ENCODE peak calls at places on chromosome 12, in nine cellular contexts. N, P, I, U, D, H, L, T and X are unnamed samples.

GRCh38 chr12:101698782-101699347 is 1.4 kb downstream of the CHPT1 start:
- DNase-seq in N (no peak), P (peak), I (peak), U (no peak), D (no peak), H (no peak), L (no peak), T (no peak), X (no peak)

GRCh38 chr12:81205394-81205793 is 127.5 kb downstream of the ACSS3 start:
- DNase-seq in N (no peak), P (no peak), I (no peak), U (no peak), D (no peak), H (no peak), L (no peak), T (no peak), X (no peak)

GRCh38 chr12:107320031-107320928 is 226.9 kb upstream of the CRY1 start:
- DNase-seq in N (peak), P (peak), I (peak), U (no peak), D (peak), H (peak), L (no peak), T (no peak), X (peak)

GRCh38 chr12:52173526-52173925 is 18.3 kb downstream of the KRT80 start:
- DNase-seq in N (no peak), P (no peak), I (no peak), U (no peak), D (no peak), H (no peak), L (no peak), T (no peak), X (no peak)

GRCh38 chr12:124428792-124429281 is 133.9 kb downstream of the RFLNA start:
- DNase-seq in N (no peak), P (no peak), I (no peak), U (no peak), D (no peak), H (no peak), L (no peak), T (no peak), X (no peak)

GRCh38 chr12:116864371-116865160 is 16.7 kb downstream of the HRK start:
- DNase-seq in N (no peak), P (peak), I (peak), U (no peak), D (peak), H (peak), L (no peak), T (no peak), X (no peak)

GRCh38 chr12:117518594-117519270 is 157.3 kb upstream of the NOS1 start:
- DNase-seq in N (peak), P (peak), I (no peak), U (no peak), D (peak), H (peak), L (no peak), T (peak), X (no peak)

GRCh38 chr12:104167519-104168458 is 29.8 kb upstream of the NFYB start:
- DNase-seq in N (no peak), P (no peak), I (no peak), U (no peak), D (no peak), H (no peak), L (no peak), T (no peak), X (no peak)

GRCh38 chr12:27583057-27583797 is 59.2 kb downstream of the PPFIBP1 start:
- DNase-seq in N (no peak), P (no peak), I (peak), U (no peak), D (no peak), H (no peak), L (no peak), T (no peak), X (no peak)

GRCh38 chr12:67697443-67697842 is 48.9 kb downstream of the DYRK2 start:
- DNase-seq in N (no peak), P (peak), I (no peak), U (no peak), D (no peak), H (no peak), L (no peak), T (no peak), X (no peak)

GRCh38 chr12:83110424-83110823 is 423.7 kb downstream of the TMTC2 start:
- DNase-seq in N (no peak), P (no peak), I (no peak), U (no peak), D (no peak), H (no peak), L (no peak), T (no peak), X (no peak)

GRCh38 chr12:44227601-44228000 is 391.7 kb downstream of the TMEM117 start:
- DNase-seq in N (no peak), P (no peak), I (no peak), U (no peak), D (no peak), H (no peak), L (no peak), T (no peak), X (no peak)

GRCh38 chr12:40105515-40106201 is at the start of gene SLC2A13:
- DNase-seq in N (peak), P (peak), I (peak), U (no peak), D (peak), H (peak), L (peak), T (peak), X (no peak)

GRCh38 chr12:13203028-13203922 is 6.7 kb downstream of the EMP1 start:
- DNase-seq in N (peak), P (no peak), I (peak), U (no peak), D (no peak), H (peak), L (no peak), T (peak), X (no peak)

GRCh38 chr12:2773199-2773875 is 21.4 kb upstream of the FKBP4 start:
- DNase-seq in N (no peak), P (no peak), I (no peak), U (no peak), D (no peak), H (no peak), L (no peak), T (no peak), X (no peak)

GRCh38 chr12:132355742-132356681 is 26.6 kb upstream of the GALNT9 start:
- DNase-seq in N (peak), P (no peak), I (no peak), U (no peak), D (no peak), H (no peak), L (no peak), T (no peak), X (no peak)

GRCh38 chr12:5511644-5512584 is 80.0 kb downstream of the NTF3 start:
- DNase-seq in N (no peak), P (no peak), I (peak), U (no peak), D (no peak), H (peak), L (no peak), T (peak), X (no peak)

GRCh38 chr12:121628536-121628935 is 2.2 kb downstream of the ORAI1 start:
- DNase-seq in N (no peak), P (no peak), I (no peak), U (no peak), D (no peak), H (no peak), L (no peak), T (no peak), X (no peak)

GRCh38 chr12:93100610-93101009 is 171.5 kb upstream of the EEA1 start:
- DNase-seq in N (no peak), P (no peak), I (no peak), U (no peak), D (no peak), H (no peak), L (no peak), T (no peak), X (no peak)

GRCh38 chr12:84362552-84362897 is 550.1 kb downstream of the SLC6A15 start:
- DNase-seq in N (no peak), P (no peak), I (no peak), U (no peak), D (no peak), H (no peak), L (no peak), T (peak), X (no peak)

GRCh38 chr12:75177997-75178396 is 31.6 kb downstream of the KCNC2 start:
- DNase-seq in N (no peak), P (peak), I (peak), U (no peak), D (peak), H (peak), L (no peak), T (no peak), X (peak)

GRCh38 chr12:114769634-114770033 is 85.7 kb upstream of the TBX3 start:
- DNase-seq in N (no peak), P (no peak), I (no peak), U (no peak), D (peak), H (no peak), L (no peak), T (no peak), X (no peak)

GRCh38 chr12:96501139-96501741 is 11.9 kb downstream of the CFAP54 start:
- DNase-seq in N (no peak), P (peak), I (peak), U (no peak), D (peak), H (peak), L (peak), T (no peak), X (peak)

GRCh38 chr12:76674669-76675315 is 89.1 kb upstream of the ZDHHC17 start:
- DNase-seq in N (no peak), P (no peak), I (no peak), U (no peak), D (no peak), H (no peak), L (no peak), T (no peak), X (no peak)

GRCh38 chr12:96305665-96306064 is 94.6 kb downstream of the CDK17 start:
- DNase-seq in N (no peak), P (no peak), I (no peak), U (no peak), D (no peak), H (no peak), L (no peak), T (no peak), X (no peak)

GRCh38 chr12:85836716-85837100 is 499 bp upstream of the RASSF9 start:
- DNase-seq in N (peak), P (no peak), I (no peak), U (no peak), D (no peak), H (no peak), L (no peak), T (no peak), X (no peak)
- H3K27ac ChIP-seq in N (peak), P (peak), I (no peak), U (peak), D (no peak), H (peak), L (peak), T (peak), X (peak)

GRCh38 chr12:49784756-49785409 is 43.3 kb downstream of the NCKAP5L start:
- DNase-seq in N (no peak), P (peak), I (peak), U (no peak), D (no peak), H (peak), L (no peak), T (no peak), X (no peak)
- H3K27ac ChIP-seq in N (no peak), P (no peak), I (no peak), U (peak), D (no peak), H (no peak), L (peak), T (no peak), X (no peak)

DNA sequence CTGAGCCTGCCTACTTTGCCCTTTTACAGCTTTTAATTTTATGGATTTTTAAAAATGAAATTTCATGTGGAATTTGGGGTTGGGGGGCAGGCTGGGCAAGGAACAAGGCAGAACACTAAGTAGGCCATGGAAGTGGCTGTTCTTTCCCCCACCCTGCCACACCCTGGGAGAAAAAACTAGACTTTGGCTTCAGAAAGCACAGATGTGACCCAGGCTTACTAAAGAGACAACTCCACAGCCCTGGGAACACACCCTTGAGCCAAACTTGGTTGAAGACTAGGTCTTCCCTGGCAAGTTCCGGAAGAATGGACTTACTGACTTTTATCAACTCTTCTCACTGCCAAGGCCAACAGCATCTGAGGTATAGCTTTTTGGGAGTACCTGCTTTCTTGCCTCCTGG is 40.3 kb downstream of the BAZ2A start:
- DNase-seq in N (no peak), P (no peak), I (no peak), U (no peak), D (no peak), H (no peak), L (no peak), T (no peak), X (no peak)
- H3K27ac ChIP-seq in N (no peak), P (no peak), I (no peak), U (no peak), D (no peak), H (no peak), L (no peak), T (no peak), X (no peak)

GRCh38 chr12:50107416-50108268 is 3.8 kb downstream of the GPD1 start:
- DNase-seq in N (no peak), P (no peak), I (no peak), U (no peak), D (no peak), H (no peak), L (no peak), T (no peak), X (no peak)
- H3K27ac ChIP-seq in N (no peak), P (no peak), I (peak), U (no peak), D (no peak), H (no peak), L (no peak), T (no peak), X (no peak)

GRCh38 chr12:94769040-94769420 is 118.7 kb upstream of the TMCC3 start:
- DNase-seq in N (no peak), P (no peak), I (peak), U (no peak), D (no peak), H (no peak), L (no peak), T (no peak), X (no peak)

GRCh38 chr12:94769746-94770396 is 119.5 kb upstream of the TMCC3 start:
- DNase-seq in N (no peak), P (no peak), I (no peak), U (no peak), D (no peak), H (no peak), L (no peak), T (no peak), X (no peak)

GRCh38 chr12:94767971-94768370 is 117.6 kb upstream of the TMCC3 start:
- DNase-seq in N (no peak), P (peak), I (peak), U (no peak), D (no peak), H (no peak), L (no peak), T (no peak), X (no peak)

GRCh38 chr12:94770397-94770759 is 120.0 kb upstream of the TMCC3 start:
- DNase-seq in N (no peak), P (no peak), I (no peak), U (no peak), D (no peak), H (no peak), L (no peak), T (no peak), X (no peak)

DNA sequence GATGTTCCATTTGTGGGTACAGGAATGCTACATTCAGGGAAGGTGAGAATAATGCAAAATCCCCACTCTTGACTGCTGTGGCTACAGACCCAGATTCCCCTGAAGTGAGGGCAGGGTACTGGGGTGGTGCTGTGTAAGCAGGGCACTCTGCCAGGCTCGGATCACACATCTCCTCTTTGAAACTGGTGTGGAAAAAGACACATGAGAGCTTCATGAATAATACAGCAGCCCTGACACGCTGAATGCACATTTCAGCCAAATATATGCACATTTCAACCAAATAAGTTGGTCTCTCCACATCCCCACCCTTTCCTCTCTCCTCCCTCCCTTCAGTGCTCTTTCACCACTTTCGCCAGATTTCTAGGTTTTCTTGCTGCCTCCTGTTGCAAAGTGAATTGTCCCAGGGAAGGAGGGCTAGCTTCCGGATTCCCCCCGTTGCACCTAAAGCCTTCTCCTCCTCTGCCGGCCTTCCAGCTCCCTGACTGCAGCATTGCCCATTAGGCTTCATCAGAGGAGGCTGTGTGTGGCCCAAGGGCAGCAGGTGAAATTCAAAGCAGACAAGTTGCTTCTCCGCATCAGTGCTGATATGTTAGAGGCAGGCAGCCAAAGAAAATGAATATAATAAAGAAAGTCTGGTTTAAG is 118.2 kb upstream of the TMCC3 start:
- DNase-seq in N (no peak), P (peak), I (no peak), U (no peak), D (no peak), H (no peak), L (no peak), T (no peak), X (no peak)
- H3K27ac ChIP-seq in N (no peak), P (no peak), I (no peak), U (no peak), D (no peak), H (no peak), L (no peak), T (no peak), X (no peak)

DNA sequence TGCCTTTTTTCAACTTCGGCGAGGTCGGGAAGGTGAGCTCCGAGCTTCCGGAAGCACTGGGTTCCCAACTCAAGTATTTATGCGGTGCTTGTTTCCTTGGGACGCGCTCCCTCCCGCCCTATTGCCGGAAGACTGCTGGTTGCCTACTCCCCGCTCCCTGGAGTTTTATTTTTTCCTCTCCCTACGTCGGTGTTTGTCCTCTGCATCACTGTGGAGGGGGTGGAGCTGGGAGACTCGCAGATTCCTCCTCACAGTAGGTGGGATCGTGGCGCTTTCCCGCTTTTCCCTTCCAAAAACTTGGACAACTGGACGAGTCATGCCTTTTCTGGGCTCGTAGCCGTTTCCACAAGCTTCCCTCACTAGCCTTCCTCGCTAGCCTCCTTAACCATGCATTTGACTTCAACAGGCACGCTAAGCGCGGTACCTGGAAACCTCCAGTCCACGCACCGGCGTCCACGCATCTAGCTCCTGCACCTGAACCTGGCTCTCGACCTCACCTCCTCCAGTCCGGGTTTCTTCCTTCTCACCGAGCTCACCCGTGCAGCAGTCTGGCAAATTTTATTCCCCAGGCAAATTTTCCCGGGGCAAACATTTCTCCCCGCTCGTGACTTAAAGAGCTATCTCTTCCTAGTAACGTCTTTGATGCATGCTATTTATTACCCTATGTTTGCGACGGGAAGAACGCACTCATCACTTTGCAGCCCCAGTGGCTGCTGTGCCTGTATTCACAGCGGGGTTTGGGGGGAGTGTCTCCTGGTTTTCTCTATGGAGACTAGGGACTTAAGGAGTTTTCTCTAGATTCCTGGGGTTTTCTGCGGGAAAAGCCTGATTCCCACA is at the start of gene AVPR1A:
- DNase-seq in N (no peak), P (no peak), I (no peak), U (no peak), D (no peak), H (peak), L (no peak), T (no peak), X (no peak)
- H3K27ac ChIP-seq in N (no peak), P (no peak), I (no peak), U (no peak), D (no peak), H (no peak), L (peak), T (peak), X (no peak)

DNA sequence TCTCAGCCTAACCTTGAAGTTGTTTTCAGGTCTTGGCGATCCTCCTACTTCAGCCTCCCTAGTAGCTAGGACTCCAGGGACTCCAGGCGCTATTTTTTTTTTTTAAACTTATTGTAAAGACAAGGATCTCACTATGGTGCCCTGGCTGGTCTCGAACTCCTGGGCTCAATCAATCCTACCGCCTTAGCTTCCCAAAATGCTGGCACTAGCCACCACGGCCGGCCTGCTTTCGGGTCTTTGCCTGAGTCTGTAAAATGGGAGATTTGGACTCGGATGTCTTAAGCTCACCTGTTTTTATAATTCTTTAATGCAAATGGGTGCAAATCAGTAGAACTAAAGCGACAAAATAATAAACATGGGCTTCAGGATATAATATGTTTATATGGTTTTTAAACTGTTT is 858 bp upstream of the SYT10 start:
- DNase-seq in N (no peak), P (no peak), I (no peak), U (no peak), D (no peak), H (no peak), L (no peak), T (no peak), X (no peak)
- H3K27ac ChIP-seq in N (no peak), P (no peak), I (no peak), U (no peak), D (no peak), H (no peak), L (no peak), T (no peak), X (no peak)

GRCh38 chr12:8913702-8914032 is 642 bp upstream of the PHC1 start:
- DNase-seq in N (no peak), P (peak), I (no peak), U (no peak), D (no peak), H (no peak), L (no peak), T (no peak), X (no peak)

GRCh38 chr12:8911606-8912268 is 2.6 kb upstream of the PHC1 start:
- DNase-seq in N (no peak), P (no peak), I (no peak), U (no peak), D (no peak), H (no peak), L (no peak), T (no peak), X (no peak)

GRCh38 chr12:8914716-8915526 is 612 bp downstream of the PHC1 start:
- DNase-seq in N (peak), P (peak), I (peak), U (no peak), D (peak), H (peak), L (peak), T (peak), X (no peak)

GRCh38 chr12:8909752-8910151 is 4.6 kb upstream of the PHC1 start:
- DNase-seq in N (no peak), P (no peak), I (no peak), U (no peak), D (no peak), H (no peak), L (no peak), T (no peak), X (no peak)

DNA sequence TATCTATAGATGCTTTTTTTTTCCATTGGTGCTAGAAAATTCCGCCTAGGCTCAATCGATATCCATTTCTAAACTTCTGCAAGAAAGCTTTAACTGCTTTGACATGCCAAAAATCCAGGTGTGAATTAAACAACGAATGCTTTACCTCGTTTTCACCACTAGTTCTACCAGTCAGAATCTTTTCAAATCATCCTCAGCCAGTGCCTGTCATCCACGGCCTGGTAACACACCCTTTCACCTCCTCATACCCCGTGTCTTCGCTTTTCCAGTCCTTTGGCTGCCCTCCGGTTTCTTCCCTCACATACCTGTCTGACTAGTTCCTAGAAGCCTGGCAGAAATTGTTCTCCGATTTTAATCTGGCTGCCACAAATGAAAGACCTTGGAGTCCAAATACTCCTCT is 1.4 kb upstream of the PHC1 start:
- DNase-seq in N (no peak), P (no peak), I (no peak), U (no peak), D (no peak), H (peak), L (peak), T (no peak), X (peak)
- H3K27ac ChIP-seq in N (peak), P (no peak), I (peak), U (peak), D (no peak), H (no peak), L (peak), T (peak), X (peak)